ENCODE peak calls at places on chromosome 13, in four cellular contexts. V is breast epithelium; J is CD8-positive, alpha-beta T cell; L is A673. X is an unnamed sample. For H3K36me3 and H3K27me3, the result is how much of the 10 kb centered on the place peaks cover.

GRCh38 chr13:63167699-63168337 is 1752.2 kb upstream of the PCDH20 start:
- DNase-seq in V (no peak), J (no peak), L (no peak), X (no peak)

GRCh38 chr13:49454388-49455015 is 10.4 kb downstream of the SETDB2 start:
- DNase-seq in V (no peak), J (no peak), L (no peak), X (no peak)

GRCh38 chr13:46166947-46167610 is 14.9 kb downstream of the LCP1 start:
- DNase-seq in V (no peak), J (no peak), L (no peak), X (no peak)

GRCh38 chr13:83085186-83085900 is 796.9 kb downstream of the SLITRK1 start:
- DNase-seq in V (no peak), J (no peak), L (peak), X (no peak)

GRCh38 chr13:78604782-78605611 is 1.6 kb upstream of the POU4F1 start:
- DNase-seq in V (no peak), J (no peak), L (peak), X (no peak)

GRCh38 chr13:59300347-59301165 is 863.2 kb downstream of the DIAPH3 start:
- DNase-seq in V (no peak), J (no peak), L (no peak), X (no peak)

GRCh38 chr13:72397265-72397664 is 330.2 kb downstream of the MZT1 start:
- DNase-seq in V (no peak), J (no peak), L (no peak), X (no peak)

GRCh38 chr13:51747438-51748434 is 56.2 kb downstream of the DHRS12 start:
- DNase-seq in V (no peak), J (no peak), L (no peak), X (no peak)

GRCh38 chr13:97021241-97021640 is 27.0 kb upstream of the OXGR1 start:
- DNase-seq in V (no peak), J (no peak), L (no peak), X (no peak)

GRCh38 chr13:49421391-49421790 is 22.5 kb downstream of the CAB39L start:
- DNase-seq in V (no peak), J (peak), L (peak), X (peak)

GRCh38 chr13:114108894-114109293 is 23.5 kb downstream of the RASA3 start:
- DNase-seq in V (peak), J (no peak), L (no peak), X (no peak)

GRCh38 chr13:73421310-73421912 is 362.6 kb downstream of the KLF5 start:
- DNase-seq in V (no peak), J (no peak), L (no peak), X (no peak)

GRCh38 chr13:21324793-21325192 is 134.3 kb downstream of the ZDHHC20 start:
- DNase-seq in V (no peak), J (no peak), L (peak), X (no peak)

GRCh38 chr13:80276371-80277289 is 64.3 kb downstream of the SPRY2 start:
- DNase-seq in V (no peak), J (no peak), L (peak), X (peak)

GRCh38 chr13:33743438-33744368 is 74.2 kb upstream of the RFC3 start:
- DNase-seq in V (no peak), J (peak), L (no peak), X (no peak)

GRCh38 chr13:76823969-76824368 is 62.2 kb downstream of the KCTD12 start:
- DNase-seq in V (no peak), J (no peak), L (no peak), X (no peak)

GRCh38 chr13:57748096-57748495 is 116.6 kb downstream of the PCDH17 start:
- DNase-seq in V (no peak), J (no peak), L (no peak), X (no peak)

GRCh38 chr13:78309497-78310180 is 293.7 kb downstream of the POU4F1 start:
- DNase-seq in V (no peak), J (no peak), L (no peak), X (no peak)

GRCh38 chr13:94765814-94766213 is 53.5 kb upstream of the SOX21 start:
- DNase-seq in V (no peak), J (no peak), L (no peak), X (no peak)

GRCh38 chr13:47896546-47896945 is 104.5 kb downstream of the SUCLA2 start:
- DNase-seq in V (no peak), J (no peak), L (no peak), X (no peak)

GRCh38 chr13:93254775-93255174 is 28.2 kb downstream of the GPC6 start:
- DNase-seq in V (no peak), J (no peak), L (no peak), X (no peak)

GRCh38 chr13:86725105-86725504 is 925.9 kb upstream of the SLITRK6 start:
- DNase-seq in V (no peak), J (no peak), L (peak), X (no peak)

GRCh38 chr13:95929430-95929829 is 123.8 kb downstream of the UGGT2 start:
- DNase-seq in V (no peak), J (no peak), L (no peak), X (no peak)

GRCh38 chr13:32116210-32116609 is 84.6 kb downstream of the FRY start:
- DNase-seq in V (no peak), J (no peak), L (no peak), X (peak)

GRCh38 chr13:24741016-24741662 is 22.8 kb upstream of the RNF17 start:
- DNase-seq in V (no peak), J (no peak), L (peak), X (no peak)

GRCh38 chr13:88107486-88108044 is 436.4 kb downstream of the SLITRK5 start:
- DNase-seq in V (no peak), J (no peak), L (no peak), X (no peak)

GRCh38 chr13:75480691-75481175 is 1.2 kb downstream of the TBC1D4 start:
- DNase-seq in V (peak), J (no peak), L (peak), X (peak)

GRCh38 chr13:112876305-112877000 is 92.6 kb upstream of the MCF2L start:
- DNase-seq in V (no peak), J (no peak), L (no peak), X (no peak)

GRCh38 chr13:112874751-112875300 is 94.2 kb upstream of the MCF2L start:
- DNase-seq in V (no peak), J (no peak), L (no peak), X (no peak)

GRCh38 chr13:112871742-112872141 is 97.3 kb upstream of the MCF2L start:
- DNase-seq in V (no peak), J (no peak), L (no peak), X (no peak)

GRCh38 chr13:112875627-112876026 is 93.4 kb upstream of the MCF2L start:
- DNase-seq in V (no peak), J (no peak), L (no peak), X (no peak)

DNA sequence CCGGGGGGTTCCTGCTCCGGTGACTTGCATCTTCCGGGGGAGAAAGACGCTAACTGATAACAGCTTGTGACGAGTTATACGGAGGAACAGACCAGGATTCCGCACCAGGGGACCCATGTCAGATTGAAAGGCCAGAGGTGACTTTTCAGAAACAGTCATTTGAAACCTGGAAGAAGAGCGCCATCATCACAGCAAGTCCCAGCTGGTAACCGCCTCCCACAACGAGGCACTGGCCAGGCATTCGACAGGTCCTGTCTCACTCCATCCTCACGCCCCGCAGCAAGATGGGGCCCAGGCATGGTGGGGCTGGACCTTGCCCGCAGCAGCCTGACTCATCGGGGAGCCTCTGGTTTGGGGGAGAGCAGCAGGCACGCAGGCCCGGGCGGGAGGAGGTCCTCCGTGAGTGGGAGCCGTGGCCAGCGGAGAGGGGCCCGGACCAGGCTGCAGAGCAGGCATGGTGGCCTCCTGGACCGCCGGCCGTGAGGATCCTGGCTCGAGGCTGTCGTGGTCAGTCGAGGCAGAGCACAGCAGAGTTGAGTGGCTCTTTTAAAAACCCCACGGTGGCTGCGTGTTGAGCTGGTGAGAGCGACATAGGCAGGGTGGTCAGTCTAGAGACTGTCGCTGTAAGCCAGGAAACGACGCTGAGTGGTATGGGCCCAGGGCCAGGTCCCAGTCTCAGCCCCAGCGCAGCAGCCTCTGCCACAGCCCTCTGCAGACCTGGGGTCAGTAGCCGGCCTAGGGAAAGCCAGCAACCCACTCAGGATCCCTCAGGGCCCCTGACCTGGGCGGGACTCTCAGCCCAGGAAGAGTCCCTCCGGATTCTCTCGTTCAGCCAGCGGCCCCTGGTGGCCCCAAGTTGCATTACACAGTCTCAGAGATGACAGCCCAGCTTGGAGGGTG is 94.9 kb upstream of the MCF2L start:
- DNase-seq in V (peak), J (peak), L (peak), X (peak)
- TF ChIP-seq CTCF in V (peak), J (peak), L (peak), X (peak)

DNA sequence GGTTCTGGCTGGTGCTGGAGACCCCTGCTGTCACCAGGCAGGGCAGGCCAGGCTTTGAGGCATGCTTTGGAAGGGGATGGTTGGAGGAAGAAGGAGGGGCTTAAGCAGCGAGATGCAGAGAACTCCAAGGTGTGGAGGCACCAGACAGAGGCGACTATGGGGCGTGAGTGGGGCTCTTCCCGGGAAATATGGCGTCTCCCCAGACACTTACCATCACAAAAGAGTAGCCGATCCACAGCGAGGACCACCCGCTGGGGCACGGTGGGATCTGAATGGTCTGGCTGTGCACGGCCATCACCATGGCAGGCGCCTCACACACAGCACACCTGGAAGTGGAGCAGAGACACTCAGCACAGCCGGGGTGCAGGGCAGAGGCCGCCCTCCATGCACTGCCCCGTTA is 151.9 kb downstream of the COL4A1 start:
- DNase-seq in V (no peak), J (no peak), L (no peak), X (no peak)
- H3K36me3 ChIP-seq in V (under half), J (under half), L (under half), X (under half)

GRCh38 chr13:28493740-28494536 is 990 bp downstream of the FLT1 start:
- DNase-seq in V (no peak), J (no peak), L (no peak), X (peak)
- H3K27me3 ChIP-seq in V (half or more), J (under half), L (under half), X (under half)

DNA sequence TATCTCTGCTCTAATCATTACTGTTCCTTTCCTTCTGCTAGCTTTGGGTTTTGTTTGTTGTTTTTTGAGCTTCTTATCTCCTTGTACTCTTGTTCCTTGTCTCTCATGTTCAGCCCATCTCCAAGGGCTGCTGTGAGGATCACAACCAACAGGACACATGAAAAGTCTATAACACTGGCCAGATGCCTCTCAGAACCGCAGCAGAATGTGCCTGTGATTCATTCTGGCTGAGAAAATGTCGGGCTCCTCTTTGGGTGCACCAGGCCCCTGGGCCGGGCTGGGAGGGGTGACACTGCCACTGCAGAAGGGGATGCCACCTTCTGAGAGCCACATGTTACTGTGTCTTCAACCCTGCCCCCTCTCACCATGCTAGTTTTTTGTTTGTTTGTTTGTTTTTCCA is 48.0 kb downstream of the GGACT start:
- DNase-seq in V (no peak), J (no peak), L (no peak), X (peak)
- TF ChIP-seq CTCF in V (no peak), J (no peak), L (no peak), X (no peak)

GRCh38 chr13:98896868-98897144 is 81.1 kb downstream of the DOCK9 start:
- DNase-seq in V (no peak), J (no peak), L (no peak), X (no peak)
- H3K36me3 ChIP-seq in V (under half), J (under half), L (under half), X (under half)

DNA sequence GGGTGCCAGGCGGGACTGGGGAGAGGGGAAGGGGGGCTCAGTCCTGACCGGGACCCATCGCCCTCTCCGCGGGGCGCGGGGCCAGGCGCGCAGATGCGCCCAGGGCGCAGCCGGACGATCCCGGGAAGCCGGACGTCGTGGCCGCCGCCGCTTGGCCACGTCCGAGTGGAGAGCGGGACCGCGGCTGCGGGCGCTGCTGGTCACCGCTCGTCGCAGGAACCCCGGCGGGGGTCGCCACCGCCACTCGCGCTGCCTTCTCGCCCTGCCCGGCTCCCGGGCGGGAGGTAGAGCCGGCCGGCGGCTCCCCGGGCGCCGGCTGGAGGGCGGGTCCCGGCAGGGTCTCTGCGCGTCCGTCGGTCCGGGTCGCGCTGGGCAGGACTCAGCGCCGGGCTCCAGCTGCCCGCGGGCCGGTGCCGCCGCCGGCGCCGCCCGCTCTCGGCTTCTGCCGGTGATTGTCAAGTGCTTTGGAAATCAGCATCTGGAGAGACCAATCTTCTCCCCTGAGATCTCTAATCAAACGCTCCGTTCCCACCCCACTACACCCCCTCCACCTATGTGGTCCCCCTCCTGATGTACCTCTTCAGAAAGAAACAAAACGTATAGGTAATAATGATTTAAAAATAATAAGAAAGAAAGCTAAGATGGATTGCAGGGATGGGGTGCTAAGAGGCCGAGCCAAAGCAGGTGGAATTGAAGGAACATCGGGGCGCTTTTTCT is 464.4 kb downstream of the ITGBL1 start:
- DNase-seq in V (no peak), J (no peak), L (no peak), X (peak)
- H3K27me3 ChIP-seq in V (half or more), J (under half), L (half or more), X (half or more)

GRCh38 chr13:109759609-109760008 is 26.8 kb downstream of the IRS2 start:
- DNase-seq in V (no peak), J (no peak), L (no peak), X (no peak)
- TF ChIP-seq CTCF in V (no peak), J (no peak), L (no peak), X (no peak)

GRCh38 chr13:112844411-112844810 is 124.6 kb upstream of the MCF2L start:
- DNase-seq in V (no peak), J (no peak), L (no peak), X (no peak)
- H3K36me3 ChIP-seq in V (under half), J (under half), L (under half), X (under half)